ENCODE peak calls at places on chromosomes 5 and 9, in four cellular contexts. R is effector memory CD4-positive, alpha-beta T cell; P is IMR-90; O is brain microvascular endothelial cell. J is an unnamed sample.

GRCh38 chr5:137945825-137946224 is 56.6 kb downstream of the PKD2L2 start:
- DNase-seq in R (no peak), P (no peak), O (no peak), J (no peak)

GRCh38 chr9:110178281-110178680 is 29.7 kb downstream of the C9orf152 start:
- DNase-seq in R (no peak), P (no peak), O (no peak), J (no peak)

GRCh38 chr5:120848883-120849282 is 384.8 kb downstream of the PRR16 start:
- DNase-seq in R (no peak), P (no peak), O (no peak), J (no peak)

GRCh38 chr9:4413856-4414255 is 76.4 kb upstream of the SLC1A1 start:
- DNase-seq in R (no peak), P (no peak), O (no peak), J (no peak)

GRCh38 chr5:72598461-72599433 is 91.5 kb upstream of the ZNF366 start:
- DNase-seq in R (no peak), P (peak; percentile 74), O (peak; percentile 88), J (no peak)

GRCh38 chr5:38660194-38660668 is 103.8 kb upstream of the LIFR start:
- DNase-seq in R (no peak), P (no peak), O (no peak), J (no peak)

GRCh38 chr5:71457106-71457505 is 1.7 kb downstream of the BDP1 start:
- DNase-seq in R (no peak), P (no peak), O (no peak), J (no peak)

GRCh38 chr9:124271660-124272059 is 13.9 kb downstream of the NEK6 start:
- DNase-seq in R (no peak), P (no peak), O (no peak), J (no peak)

GRCh38 chr9:117783828-117784227 is 79.6 kb downstream of the TLR4 start:
- DNase-seq in R (no peak), P (no peak), O (no peak), J (peak; percentile 40)

GRCh38 chr5:95853490-95853889 is 31.0 kb upstream of the GLRX start:
- DNase-seq in R (no peak), P (no peak), O (no peak), J (no peak)

GRCh38 chr5:55601209-55601618 is 66.5 kb upstream of the PLPP1 start:
- DNase-seq in R (no peak), P (peak; percentile 61), O (peak; percentile 81), J (peak; percentile 62)

GRCh38 chr9:127421057-127421456 is 3.1 kb upstream of the ZNF79 start:
- DNase-seq in R (no peak), P (no peak), O (no peak), J (no peak)

GRCh38 chr9:127423591-127423933 is 620 bp upstream of the ZNF79 start:
- DNase-seq in R (no peak), P (no peak), O (no peak), J (no peak)

GRCh38 chr9:127423934-127424668 is at the start of gene ZNF79:
- DNase-seq in R (peak; percentile 81), P (peak; percentile 88), O (peak; percentile 91), J (peak; percentile 96)

GRCh38 chr9:127422787-127423186 is 1.4 kb upstream of the ZNF79 start:
- DNase-seq in R (no peak), P (no peak), O (no peak), J (no peak)

GRCh38 chr9:127422133-127422782 is 1.9 kb upstream of the ZNF79 start:
- DNase-seq in R (no peak), P (no peak), O (no peak), J (no peak)
- H3K4me3 ChIP-seq in R (no peak overlapping the region), P (no peak overlapping the region), O (no peak overlapping the region), J (peak overlapping the region; percentile 98)

GRCh38 chr5:43647789-43648188 is 44.8 kb downstream of the NNT start:
- DNase-seq in R (no peak), P (no peak), O (no peak), J (no peak)

GRCh38 chr5:43649256-43649655 is 46.3 kb downstream of the NNT start:
- DNase-seq in R (no peak), P (peak; percentile 88), O (peak; percentile 79), J (no peak)

GRCh38 chr5:43648499-43649124 is 45.6 kb downstream of the NNT start:
- DNase-seq in R (no peak), P (peak; percentile 13), O (no peak), J (no peak)

GRCh38 chr5:43643750-43644149 is 40.8 kb downstream of the NNT start:
- DNase-seq in R (no peak), P (no peak), O (no peak), J (no peak)

DNA sequence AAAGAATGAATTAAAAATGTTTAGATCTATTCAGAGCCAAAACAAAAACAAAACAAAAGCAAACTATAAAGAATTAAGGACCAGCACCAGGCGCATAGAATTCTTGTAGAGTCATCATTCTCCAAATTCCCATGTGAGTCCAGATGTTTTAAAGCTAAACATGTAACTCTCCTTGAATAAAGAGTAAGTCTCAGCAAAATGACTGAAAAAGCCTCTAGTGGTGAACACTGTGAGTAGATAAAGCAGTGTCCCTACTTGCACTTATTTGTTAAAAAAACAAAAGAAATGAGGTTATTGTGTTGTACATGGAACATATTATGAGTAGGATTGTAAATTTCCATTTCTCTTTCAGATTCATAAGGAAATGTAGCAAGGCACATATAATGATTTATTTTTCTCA is 44.0 kb downstream of the NNT start:
- DNase-seq in R (no peak), P (peak; percentile 57), O (no peak), J (no peak)
- H3K27ac ChIP-seq in R (no peak overlapping the region), P (no peak overlapping the region), O (no peak overlapping the region), J (no peak overlapping the region)

GRCh38 chr5:103258957-103259704 is 568 bp downstream of the MACIR start:
- DNase-seq in R (peak; percentile 40), P (peak; percentile 19), O (peak; percentile 13), J (peak; percentile 78)
- H3K4me3 ChIP-seq in R (peak overlapping the region; percentile 88), P (peak overlapping the region; percentile 98), O (peak overlapping the region; percentile 85), J (peak overlapping the region; percentile 75)

GRCh38 chr5:135190345-135191083 is 156.5 kb upstream of the PITX1 start:
- DNase-seq in R (no peak), P (no peak), O (no peak), J (no peak)
- H3K27ac ChIP-seq in R (no peak overlapping the region), P (no peak overlapping the region), O (no peak overlapping the region), J (no peak overlapping the region)

GRCh38 chr9:81694541-81694940 is 5.2 kb upstream of the TLE1 start:
- DNase-seq in R (no peak), P (peak; percentile 54), O (no peak), J (no peak)
- H3K4me3 ChIP-seq in R (no peak overlapping the region), P (no peak overlapping the region), O (no peak overlapping the region), J (no peak overlapping the region)

GRCh38 chr5:67201897-67202549 is 5.4 kb upstream of the CD180 start:
- DNase-seq in R (no peak), P (no peak), O (no peak), J (no peak)
- H3K27ac ChIP-seq in R (peak overlapping the region; percentile 6), P (no peak overlapping the region), O (no peak overlapping the region), J (no peak overlapping the region)

GRCh38 chr9:134333234-134333873 is 7.1 kb downstream of the RXRA start:
- DNase-seq in R (no peak), P (no peak), O (no peak), J (no peak)
- H3K4me3 ChIP-seq in R (no peak overlapping the region), P (no peak overlapping the region), O (no peak overlapping the region), J (peak overlapping the region; percentile 2)

GRCh38 chr5:54457094-54457531 is 1.6 kb downstream of the HSPB3 start:
- DNase-seq in R (no peak), P (peak; percentile 90), O (peak; percentile 70), J (no peak)
- H3K27ac ChIP-seq in R (no peak overlapping the region), P (peak overlapping the region; percentile 48), O (no peak overlapping the region), J (no peak overlapping the region)

GRCh38 chr9:104091708-104092107 is 2.4 kb upstream of the SMC2 start:
- DNase-seq in R (no peak), P (peak; percentile 78), O (peak; percentile 67), J (no peak)

GRCh38 chr9:104092192-104092591 is 1.9 kb upstream of the SMC2 start:
- DNase-seq in R (no peak), P (no peak), O (no peak), J (no peak)

GRCh38 chr9:104088416-104088815 is 5.7 kb upstream of the SMC2 start:
- DNase-seq in R (no peak), P (peak; percentile 3), O (no peak), J (no peak)

GRCh38 chr9:104091028-104091590 is 3.0 kb upstream of the SMC2 start:
- DNase-seq in R (no peak), P (peak; percentile 2), O (no peak), J (no peak)

DNA sequence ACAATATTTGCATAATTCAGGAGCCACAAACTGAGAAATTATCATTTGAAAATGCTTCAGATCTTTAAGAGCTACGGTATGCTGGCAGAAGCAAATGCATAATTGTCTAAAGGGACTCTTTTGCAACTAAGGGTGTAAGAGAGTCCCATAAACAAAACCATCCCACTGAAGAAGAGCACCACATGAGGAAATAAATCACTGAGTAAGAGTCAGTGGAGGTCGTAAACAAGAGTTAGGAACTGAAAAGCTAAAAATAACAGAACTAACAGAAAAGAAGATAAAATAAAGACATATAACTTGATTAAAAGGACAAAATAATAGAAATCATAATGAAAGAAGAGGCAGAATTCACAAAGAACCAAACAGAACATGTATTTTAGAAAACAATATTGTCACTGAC is 3.5 kb upstream of the SMC2 start:
- DNase-seq in R (no peak), P (no peak), O (no peak), J (no peak)
- H3K4me3 ChIP-seq in R (no peak overlapping the region), P (no peak overlapping the region), O (no peak overlapping the region), J (no peak overlapping the region)

J was measured in lower lobe of right lung.